ENCODE peak calls at places on chromosomes 7 and 10, in six cellular contexts. P is left ventricle myocardium inferior, L is ovary, E is tibial artery, A is RWPE1, B is AG04450. Z is an unnamed sample.

GRCh38 chr7:40709077-40709964 is 574.5 kb downstream of the SUGCT start:
- DNase-seq in P (no peak), L (no peak), E (no peak), A (peak; percentile 18), B (no peak), Z (no peak)

GRCh38 chr7:116591202-116592040 is 66.6 kb downstream of the CAV1 start:
- DNase-seq in P (no peak), L (no peak), E (no peak), A (peak; percentile 26), B (no peak), Z (no peak)

GRCh38 chr7:144546795-144547194 is 143.3 kb upstream of the NOBOX start:
- DNase-seq in P (no peak), L (no peak), E (no peak), A (no peak), B (no peak), Z (no peak)

GRCh38 chr7:140656548-140657515 is 15.9 kb upstream of the ADCK2 start:
- DNase-seq in P (no peak), L (peak; percentile 40), E (peak; percentile 70), A (peak; percentile 59), B (no peak), Z (no peak)

GRCh38 chr10:12337407-12337806 is 11.9 kb upstream of the CAMK1D start:
- DNase-seq in P (no peak), L (no peak), E (no peak), A (no peak), B (no peak), Z (no peak)

GRCh38 chr7:34823650-34824258 is 165.7 kb downstream of the NPSR1 start:
- DNase-seq in P (peak; percentile 15), L (no peak), E (no peak), A (peak; percentile 74), B (peak; percentile 8), Z (no peak)

GRCh38 chr10:7029672-7030071 is 381.2 kb downstream of the SFMBT2 start:
- DNase-seq in P (no peak), L (no peak), E (no peak), A (no peak), B (no peak), Z (no peak)

GRCh38 chr10:131344747-131345146 is 33.2 kb upstream of the TCERG1L start:
- DNase-seq in P (no peak), L (no peak), E (no peak), A (no peak), B (no peak), Z (no peak)

GRCh38 chr10:81450651-81451050 is 424.3 kb upstream of the NRG3 start:
- DNase-seq in P (no peak), L (no peak), E (no peak), A (no peak), B (no peak), Z (no peak)

GRCh38 chr7:100080895-100081534 is 508 bp downstream of the ZNF3 start:
- DNase-seq in P (no peak), L (no peak), E (no peak), A (no peak), B (no peak), Z (no peak)

GRCh38 chr10:48455055-48455391 is 148.5 kb downstream of the MAPK8 start:
- DNase-seq in P (no peak), L (no peak), E (no peak), A (no peak), B (no peak), Z (no peak)

GRCh38 chr7:75967573-75967997 is 26.8 kb downstream of the TMEM120A start:
- DNase-seq in P (no peak), L (peak; percentile 71), E (peak; percentile 73), A (no peak), B (peak; percentile 8), Z (peak; percentile 27)

GRCh38 chr10:58436071-58436470 is 50.9 kb downstream of the TFAM start:
- DNase-seq in P (no peak), L (no peak), E (no peak), A (peak; percentile 46), B (no peak), Z (no peak)

GRCh38 chr7:93475811-93476210 is 98.7 kb downstream of the CALCR start:
- DNase-seq in P (no peak), L (no peak), E (no peak), A (no peak), B (no peak), Z (no peak)

GRCh38 chr7:13751771-13752170 is 237.7 kb downstream of the ETV1 start:
- DNase-seq in P (no peak), L (no peak), E (no peak), A (no peak), B (no peak), Z (no peak)

GRCh38 chr7:36521911-36522310 is 132.2 kb downstream of the ANLN start:
- DNase-seq in P (no peak), L (no peak), E (no peak), A (no peak), B (no peak), Z (no peak)

GRCh38 chr7:94395141-94396041 is 696 bp downstream of the COL1A2 start:
- DNase-seq in P (no peak), L (peak; percentile 48), E (peak; percentile 79), A (peak; percentile 80), B (peak; percentile 64), Z (no peak)

GRCh38 chr7:4227105-4228010 is 454.7 kb upstream of the FOXK1 start:
- DNase-seq in P (no peak), L (no peak), E (no peak), A (no peak), B (no peak), Z (no peak)

GRCh38 chr7:1678571-1679325 is 8.7 kb downstream of the ELFN1 start:
- DNase-seq in P (no peak), L (no peak), E (peak; percentile 52), A (no peak), B (no peak), Z (no peak)

GRCh38 chr10:91799580-91799975 is 1.4 kb downstream of the TNKS2 start:
- DNase-seq in P (no peak), L (no peak), E (no peak), A (peak; percentile 68), B (no peak), Z (no peak)

GRCh38 chr10:129531969-129532660 is 65.1 kb downstream of the MGMT start:
- DNase-seq in P (no peak), L (no peak), E (no peak), A (no peak), B (no peak), Z (no peak)

DNA sequence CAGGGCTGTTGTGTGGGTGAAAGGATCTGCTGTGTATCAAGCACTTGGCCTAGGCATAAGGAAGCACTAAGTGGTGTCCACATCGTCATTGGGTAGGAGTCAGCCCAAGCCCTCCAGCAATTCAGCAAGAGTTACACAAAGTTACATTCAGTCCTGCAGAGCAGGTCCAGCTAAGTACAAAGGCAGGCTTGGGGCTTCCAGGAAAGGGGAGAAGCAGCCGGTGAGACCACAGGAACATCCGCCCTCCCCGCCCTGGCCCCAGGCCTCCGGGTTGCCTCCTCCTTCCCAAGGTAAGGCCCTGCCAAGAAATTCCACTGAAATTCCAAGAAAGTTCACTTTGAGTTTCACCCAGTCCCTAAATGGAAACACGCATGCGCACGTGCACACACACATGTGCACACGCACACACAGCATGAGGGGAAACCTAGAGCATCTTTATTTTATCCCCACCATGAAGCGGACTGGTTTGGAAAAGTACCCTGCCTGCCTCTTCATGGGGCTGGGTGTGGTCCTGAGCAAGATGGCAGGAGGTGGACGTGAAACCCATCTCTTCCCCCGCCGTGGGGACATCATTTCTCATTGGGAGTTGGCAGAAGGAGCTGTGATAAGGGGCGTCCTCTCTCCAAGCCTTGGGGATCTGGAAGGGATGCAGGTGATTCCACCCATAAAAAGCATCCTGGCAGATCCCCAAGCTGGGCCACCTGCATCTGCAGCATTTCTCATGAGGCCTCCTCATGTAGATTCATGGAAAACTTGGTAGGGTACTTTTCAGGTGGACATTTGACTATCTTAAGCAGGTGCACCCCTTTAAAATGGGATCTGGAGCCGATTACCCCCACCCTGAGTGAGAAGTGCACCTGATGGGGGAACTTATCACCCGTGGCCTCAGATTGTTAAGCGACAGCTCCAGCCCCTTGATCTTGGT is 69.1 kb upstream of the NANOS1 start:
- DNase-seq in P (no peak), L (peak; percentile 75), E (no peak), A (peak; percentile 70), B (no peak), Z (no peak)
- H3K27ac ChIP-seq in P (peak overlapping the region; percentile 76), L (no peak overlapping the region), E (no peak overlapping the region), A (peak overlapping the region; percentile 65), B (no peak overlapping the region), Z (peak overlapping the region; percentile 82)

GRCh38 chr10:34311679-34312078 is 503.4 kb downstream of the PARD3 start:
- DNase-seq in P (no peak), L (no peak), E (no peak), A (no peak), B (no peak), Z (no peak)
- H3K27ac ChIP-seq in P (no peak overlapping the region), L (no peak overlapping the region), E (no peak overlapping the region), A (no peak overlapping the region), B (no peak overlapping the region), Z (no peak overlapping the region)

GRCh38 chr10:75469018-75469616 is 37.7 kb downstream of the LRMDA start:
- DNase-seq in P (no peak), L (no peak), E (peak; percentile 84), A (peak; percentile 78), B (peak; percentile 39), Z (peak; percentile 62)
- H3K27ac ChIP-seq in P (peak overlapping the region; percentile 47), L (no peak overlapping the region), E (peak overlapping the region; percentile 41), A (peak overlapping the region; percentile 95), B (peak overlapping the region; percentile 39), Z (no peak overlapping the region)

GRCh38 chr7:155951554-155952158 is 139.4 kb upstream of the SHH start:
- DNase-seq in P (no peak), L (no peak), E (no peak), A (peak; percentile 98), B (peak; percentile 55), Z (no peak)
- H3K27ac ChIP-seq in P (no peak overlapping the region), L (no peak overlapping the region), E (no peak overlapping the region), A (peak overlapping the region; percentile 94), B (peak overlapping the region; percentile 87), Z (no peak overlapping the region)

GRCh38 chr7:48113270-48113669 is 24.2 kb downstream of the UPP1 start:
- DNase-seq in P (no peak), L (no peak), E (no peak), A (no peak), B (no peak), Z (no peak)
- H3K27ac ChIP-seq in P (no peak overlapping the region), L (no peak overlapping the region), E (no peak overlapping the region), A (no peak overlapping the region), B (no peak overlapping the region), Z (no peak overlapping the region)

Z was measured in gastrocnemius medialis.